ENCODE peak calls at places on chromosomes 7 and 10, in eight cellular contexts. S is PC-3, M is A549, I is right lobe of liver, E is GM12865, G is neural crest cell, J is lower leg skin, W is AG04450. O is an unnamed sample.

GRCh38 chr7:28654111-28654510 is 241.8 kb downstream of the CREB5 start:
- DNase-seq in S (no peak), M (no peak), I (no peak), E (no peak), G (no peak), J (no peak), W (no peak), O (no peak)

GRCh38 chr7:124856299-124856888 is 73.2 kb downstream of the POT1 start:
- DNase-seq in S (peak), M (peak), I (no peak), E (peak), G (no peak), J (no peak), W (peak), O (no peak)

GRCh38 chr10:23439920-23440875 is 1.3 kb downstream of the OTUD1 start:
- DNase-seq in S (peak), M (peak), I (peak), E (peak), G (no peak), J (no peak), W (no peak), O (no peak)

GRCh38 chr7:74454948-74455804 is 1.5 kb downstream of the GTF2IRD1 start:
- DNase-seq in S (no peak), M (no peak), I (no peak), E (no peak), G (no peak), J (no peak), W (no peak), O (no peak)

GRCh38 chr7:85602196-85602595 is 415.3 kb upstream of the SEMA3D start:
- DNase-seq in S (no peak), M (no peak), I (no peak), E (no peak), G (no peak), J (no peak), W (no peak), O (no peak)

GRCh38 chr10:97200616-97201015 is 14.9 kb upstream of the SLIT1 start:
- DNase-seq in S (no peak), M (no peak), I (no peak), E (peak), G (no peak), J (no peak), W (no peak), O (no peak)

GRCh38 chr7:35799846-35800717 is 775 bp upstream of the SEPTIN7 start:
- DNase-seq in S (peak), M (peak), I (peak), E (peak), G (peak), J (peak), W (peak), O (peak)

GRCh38 chr10:49298666-49298989 is 342 bp upstream of the C10orf71 start:
- DNase-seq in S (peak), M (no peak), I (no peak), E (no peak), G (no peak), J (no peak), W (no peak), O (no peak)

GRCh38 chr10:98106531-98106930 is 27.9 kb upstream of the R3HCC1L start:
- DNase-seq in S (peak), M (no peak), I (no peak), E (no peak), G (no peak), J (no peak), W (no peak), O (no peak)

GRCh38 chr10:58239561-58240169 is 28.0 kb downstream of the IPMK start:
- DNase-seq in S (peak), M (no peak), I (no peak), E (no peak), G (no peak), J (no peak), W (no peak), O (no peak)

GRCh38 chr10:132291826-132292225 is 15.9 kb downstream of the STK32C start:
- DNase-seq in S (no peak), M (no peak), I (no peak), E (no peak), G (no peak), J (no peak), W (no peak), O (no peak)

GRCh38 chr10:50635286-50635685 is 11.5 kb upstream of the SGMS1 start:
- DNase-seq in S (peak), M (no peak), I (no peak), E (no peak), G (no peak), J (no peak), W (peak), O (no peak)

GRCh38 chr7:32659853-32660252 is 164.6 kb downstream of the AVL9 start:
- DNase-seq in S (no peak), M (no peak), I (no peak), E (no peak), G (no peak), J (no peak), W (no peak), O (no peak)

GRCh38 chr7:32502656-32503189 is 7.4 kb downstream of the AVL9 start:
- DNase-seq in S (no peak), M (no peak), I (no peak), E (no peak), G (no peak), J (no peak), W (no peak), O (no peak)

GRCh38 chr7:20030417-20030816 is 186.8 kb downstream of the MACC1 start:
- DNase-seq in S (no peak), M (no peak), I (no peak), E (peak), G (no peak), J (no peak), W (no peak), O (no peak)

GRCh38 chr10:78335691-78336401 is 302.2 kb downstream of the RPS24 start:
- DNase-seq in S (peak), M (no peak), I (peak), E (no peak), G (no peak), J (peak), W (peak), O (no peak)

GRCh38 chr10:19416164-19416563 is 367.6 kb downstream of the MALRD1 start:
- DNase-seq in S (no peak), M (no peak), I (no peak), E (no peak), G (no peak), J (no peak), W (no peak), O (no peak)

GRCh38 chr10:86536294-86536861 is 14.8 kb upstream of the WAPL start:
- DNase-seq in S (no peak), M (no peak), I (peak), E (peak), G (no peak), J (no peak), W (no peak), O (no peak)

GRCh38 chr10:86755740-86756510 is 494 bp upstream of the BMPR1A start:
- DNase-seq in S (peak), M (peak), I (peak), E (peak), G (peak), J (peak), W (peak), O (peak)

GRCh38 chr10:113179270-113179669 is 229.2 kb downstream of the TCF7L2 start:
- DNase-seq in S (no peak), M (no peak), I (no peak), E (no peak), G (no peak), J (no peak), W (no peak), O (no peak)

GRCh38 chr7:111711426-111712065 is 149.3 kb upstream of the IMMP2L start:
- DNase-seq in S (peak), M (no peak), I (no peak), E (no peak), G (no peak), J (no peak), W (no peak), O (no peak)

GRCh38 chr10:88027570-88027969 is 164.1 kb downstream of the PTEN start:
- DNase-seq in S (no peak), M (no peak), I (no peak), E (peak), G (no peak), J (no peak), W (no peak), O (no peak)

GRCh38 chr7:32051128-32051527 is 19.1 kb downstream of the PDE1C start:
- DNase-seq in S (no peak), M (no peak), I (no peak), E (no peak), G (no peak), J (no peak), W (no peak), O (no peak)

GRCh38 chr10:78407009-78407711 is 373.5 kb downstream of the RPS24 start:
- DNase-seq in S (peak), M (peak), I (peak), E (peak), G (peak), J (peak), W (peak), O (peak)

GRCh38 chr10:123380491-123381085 is 226.4 kb downstream of the BUB3 start:
- DNase-seq in S (peak), M (peak), I (no peak), E (peak), G (no peak), J (no peak), W (no peak), O (no peak)

GRCh38 chr10:95445223-95445836 is 115.8 kb downstream of the SORBS1 start:
- DNase-seq in S (peak), M (peak), I (peak), E (no peak), G (no peak), J (peak), W (peak), O (no peak)

GRCh38 chr7:5692112-5692844 is 89.2 kb downstream of the RNF216 start:
- DNase-seq in S (peak), M (peak), I (no peak), E (peak), G (no peak), J (peak), W (peak), O (peak)

GRCh38 chr7:142754681-142755575 is 5.7 kb downstream of the PRSS1 start:
- DNase-seq in S (peak), M (no peak), I (no peak), E (no peak), G (no peak), J (peak), W (no peak), O (no peak)

DNA sequence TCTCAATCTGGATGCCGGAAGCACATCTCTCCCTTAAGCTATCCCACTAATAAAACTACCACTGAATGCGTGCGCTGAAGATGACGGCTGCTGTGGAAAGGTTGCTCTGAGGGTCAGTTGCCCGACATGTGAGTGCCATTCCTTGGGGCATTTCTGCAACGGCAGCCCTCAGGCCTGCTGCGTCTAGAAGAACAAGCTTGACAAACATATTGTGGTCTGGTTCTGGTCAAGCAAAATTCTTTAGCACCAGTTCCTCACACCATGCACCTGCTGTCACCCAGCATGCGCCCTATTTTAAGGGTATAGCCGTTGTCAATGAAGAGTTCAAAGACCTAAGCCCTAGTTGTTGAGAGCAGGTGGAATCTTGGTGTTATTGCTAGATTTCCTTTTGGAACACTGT is 184.2 kb downstream of the SRPK2 start:
- DNase-seq in S (no peak), M (no peak), I (no peak), E (no peak), G (no peak), J (no peak), W (no peak), O (no peak)
- TF ChIP-seq CTCF in S (no peak), M (no peak), I (no peak), E (no peak), G (no peak), J (no peak), W (no peak), O (no peak)

DNA sequence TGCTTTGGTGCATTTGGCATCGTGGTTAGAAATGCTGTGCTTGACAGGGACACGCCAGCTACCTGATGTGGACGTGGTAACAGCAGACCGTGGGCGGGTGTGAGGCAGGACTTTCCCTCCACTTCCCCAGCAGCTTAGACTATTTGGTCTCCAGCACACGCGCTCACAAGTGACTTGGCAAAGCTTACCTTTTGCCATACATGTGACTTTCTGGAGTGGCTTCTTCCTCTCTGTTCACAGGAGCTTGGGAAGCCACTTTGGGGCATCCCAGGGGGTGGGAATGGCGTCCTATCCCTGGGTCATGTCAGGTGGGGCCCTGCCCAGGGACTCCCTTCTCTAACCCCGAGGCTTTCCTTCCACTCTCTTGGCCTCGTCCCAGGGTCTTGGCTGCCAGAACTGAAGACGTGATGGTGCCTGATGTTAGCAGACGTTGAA is 228.7 kb upstream of the KLF6 start:
- DNase-seq in S (no peak), M (no peak), I (no peak), E (peak), G (no peak), J (no peak), W (no peak), O (no peak)
- TF ChIP-seq CTCF in S (no peak), M (no peak), I (no peak), E (no peak), G (no peak), J (no peak), W (no peak), O (no peak)

DNA sequence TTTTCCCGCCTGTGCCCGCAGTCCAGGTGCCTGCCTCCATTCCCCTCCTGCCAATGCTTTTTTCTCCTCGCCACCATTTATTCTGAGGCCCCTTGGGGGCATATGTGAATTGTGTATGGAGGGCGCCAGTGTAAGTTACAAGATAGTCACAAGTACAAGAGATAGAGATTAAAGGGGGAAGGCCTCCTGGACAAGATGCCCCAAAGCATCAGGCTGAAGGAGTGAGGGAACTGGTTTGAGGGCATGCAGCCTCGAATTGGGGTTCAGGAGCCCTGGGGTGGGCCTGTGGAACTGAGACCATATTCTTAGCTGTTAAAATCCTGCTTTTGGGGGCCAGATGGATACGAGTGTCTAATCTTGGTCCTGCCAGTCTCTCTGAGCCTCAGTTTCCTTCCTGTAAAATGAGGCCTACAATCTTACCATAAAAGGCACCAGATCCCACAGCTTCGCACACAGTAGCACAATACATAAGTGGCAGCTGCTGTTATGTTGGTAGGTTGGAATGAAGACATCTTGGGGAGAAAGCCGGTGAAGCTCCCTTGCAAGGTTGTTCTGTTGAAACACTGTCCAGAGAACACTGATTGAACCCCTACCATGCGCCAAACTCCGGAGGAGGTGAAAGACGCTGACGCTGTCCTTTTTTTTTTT is 545 bp upstream of the COMTD1 start:
- DNase-seq in S (no peak), M (no peak), I (no peak), E (no peak), G (no peak), J (peak), W (no peak), O (no peak)
- TF ChIP-seq CTCF in S (no peak), M (no peak), I (no peak), E (no peak), G (no peak), J (no peak), W (no peak), O (no peak)

DNA sequence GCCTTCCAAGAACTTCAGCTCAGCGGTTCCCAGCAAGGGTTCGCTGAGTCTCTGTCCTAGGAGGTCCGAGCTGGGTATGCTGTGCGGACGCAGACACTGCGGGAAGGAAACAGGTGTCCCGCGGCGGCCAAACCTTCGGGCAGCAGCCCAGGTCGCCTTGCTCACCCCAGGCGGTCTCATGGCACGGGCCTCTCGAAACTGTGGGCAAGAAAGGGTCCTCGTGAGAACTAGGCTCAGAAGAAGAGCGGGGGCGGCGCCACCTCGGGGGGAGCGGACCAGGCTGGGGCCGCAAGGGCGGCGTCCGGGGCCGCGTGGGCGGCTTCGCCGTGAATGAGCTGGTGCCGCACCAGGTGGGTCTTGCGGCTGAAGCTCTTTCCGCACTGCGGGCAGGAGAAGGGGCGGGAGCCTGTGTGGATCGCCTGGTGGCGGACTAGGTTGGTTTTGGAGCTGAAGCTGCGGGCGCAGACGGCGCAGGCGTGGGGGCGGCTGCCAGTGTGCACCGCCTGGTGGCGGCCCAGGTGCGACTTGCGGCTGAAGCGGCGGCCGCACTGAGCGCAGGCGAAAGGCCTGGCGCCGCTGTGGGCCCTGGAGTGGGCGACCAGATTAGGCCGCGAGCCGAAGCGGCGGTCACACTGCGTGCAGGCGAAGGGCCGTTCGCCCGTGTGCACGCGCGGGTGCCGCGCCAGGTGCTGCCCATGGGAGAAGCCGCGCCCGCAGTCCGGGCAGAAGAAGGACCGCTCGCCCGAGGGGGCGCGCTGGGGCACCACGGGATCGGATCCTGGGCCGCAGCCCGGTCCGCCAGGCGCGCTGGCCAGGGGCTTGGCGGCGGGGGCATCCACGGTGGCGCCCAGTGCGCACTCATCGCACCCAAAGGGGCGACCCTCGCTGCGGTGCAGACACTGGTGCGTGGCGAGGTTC is 8.6 kb downstream of the ZNF467 start:
- DNase-seq in S (no peak), M (no peak), I (no peak), E (no peak), G (no peak), J (peak), W (no peak), O (no peak)
- TF ChIP-seq CTCF in S (no peak), M (no peak), I (no peak), E (no peak), G (peak), J (no peak), W (no peak), O (no peak)

DNA sequence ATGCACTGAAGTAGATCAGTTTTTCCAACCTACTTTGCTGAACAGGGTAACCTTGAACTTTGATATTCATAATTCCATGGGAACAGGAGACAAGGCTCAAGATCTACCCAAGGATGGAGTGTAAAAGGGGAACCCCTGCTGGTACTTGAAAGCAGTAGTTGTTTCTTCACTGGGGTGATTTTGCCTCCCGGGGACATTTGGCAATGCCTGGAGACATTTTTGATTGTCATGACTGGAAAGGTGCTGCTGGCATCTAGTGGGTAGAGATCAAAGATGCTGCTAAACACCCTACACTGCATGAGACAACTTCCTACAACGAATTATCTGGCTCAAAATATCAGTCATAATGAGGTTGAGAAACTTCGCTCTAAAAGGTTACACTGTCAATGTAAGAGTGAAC is 214.8 kb upstream of the CTBP2 start:
- DNase-seq in S (peak), M (no peak), I (no peak), E (no peak), G (no peak), J (no peak), W (no peak), O (no peak)
- TF ChIP-seq CTCF in S (peak), M (peak), I (no peak), E (no peak), G (no peak), J (no peak), W (peak), O (no peak)

O was measured in omental fat pad.